ENCODE peak calls at places on chromosomes 7 and 10, in seven cellular contexts. A is BJ, K is lung, L is NAMALWA, B is cardiac fibroblast, M is COR-L47, X is pancreas. V is an unnamed sample.

GRCh38 chr7:130367088-130367755 is 13.1 kb upstream of the CPA1 start:
- DNase-seq in X (no peak), A (no peak), B (no peak), K (no peak), L (no peak), M (no peak), V (no peak)

GRCh38 chr7:102099474-102099873 is 187.2 kb upstream of the SH2B2 start:
- DNase-seq in M (no peak), B (no peak), A (no peak), X (no peak), L (no peak), K (no peak), V (no peak)

GRCh38 chr10:100812978-100813377 is 67.6 kb downstream of the PAX2 start:
- DNase-seq in B (no peak), L (no peak), M (no peak), X (no peak), A (no peak), K (no peak), V (no peak)

GRCh38 chr7:18416988-18417387 is 78.6 kb upstream of the HDAC9 start:
- DNase-seq in K (no peak), M (no peak), L (no peak), X (no peak), A (no peak), B (no peak), V (no peak)

GRCh38 chr10:57769298-57769697 is 498.4 kb downstream of the IPMK start:
- DNase-seq in B (no peak), L (no peak), M (no peak), X (no peak), A (no peak), K (no peak), V (peak; percentile 36)

GRCh38 chr10:124742418-124743187 is 1.6 kb downstream of the FAM53B start:
- DNase-seq in X (no peak), M (no peak), B (peak; percentile 38), L (peak; percentile 68), A (no peak), K (peak; percentile 32), V (no peak)

GRCh38 chr7:107167483-107168232 is 1.1 kb upstream of the HBP1 start:
- DNase-seq in X (peak; percentile 59), A (peak; percentile 44), B (peak; percentile 94), K (no peak), M (peak; percentile 53), L (peak; percentile 91), V (no peak)

GRCh38 chr10:19828278-19829049 is 12.2 kb downstream of the PLXDC2 start:
- DNase-seq in B (peak; percentile 60), L (no peak), K (no peak), X (no peak), A (no peak), M (no peak), V (no peak)

GRCh38 chr7:106317971-106318370 is 33.2 kb upstream of the NAMPT start:
- DNase-seq in B (peak; percentile 9), L (no peak), A (no peak), X (no peak), K (no peak), M (no peak), V (no peak)

GRCh38 chr10:90352288-90352687 is 505.6 kb downstream of the HTR7 start:
- DNase-seq in L (no peak), K (no peak), X (no peak), A (no peak), B (no peak), M (no peak), V (no peak)

GRCh38 chr7:130127404-130128395 is 57.4 kb downstream of the KLHDC10 start:
- DNase-seq in L (no peak), M (no peak), K (no peak), X (no peak), A (peak; percentile 24), B (peak; percentile 32), V (no peak)

GRCh38 chr10:125148021-125148439 is 12.3 kb downstream of the CTBP2 start:
- DNase-seq in M (no peak), X (peak; percentile 56), K (no peak), B (peak; percentile 68), A (no peak), L (peak; percentile 61), V (no peak)

GRCh38 chr10:82811621-82812020 is 936.6 kb downstream of the NRG3 start:
- DNase-seq in X (no peak), A (no peak), B (peak; percentile 32), K (no peak), L (peak; percentile 58), M (no peak), V (no peak)

GRCh38 chr7:129388353-129389098 is 45.7 kb upstream of the STRIP2 start:
- DNase-seq in A (no peak), K (no peak), X (no peak), M (no peak), L (no peak), B (no peak), V (no peak)